ENCODE peak calls at places on chromosome X, in seven cellular contexts. A, E, F, Z, T, S and V are unnamed samples.

GRCh38 chrX:108362026-108362425 is 76.2 kb downstream of the COL4A6 start:
- DNase-seq in T (no peak), S (no peak), A (no peak), F (no peak), E (no peak), Z (no peak), V (no peak)

GRCh38 chrX:154967603-154968002 is 54.9 kb downstream of the F8 start:
- DNase-seq in F (no peak), T (no peak), E (no peak), S (peak; percentile 26), Z (peak; percentile 5), A (no peak), V (no peak)

GRCh38 chrX:120463241-120463640 is 5.9 kb downstream of the LAMP2 start:
- DNase-seq in Z (peak; percentile 45), E (no peak), S (no peak), T (no peak), F (no peak), A (peak; percentile 39), V (no peak)

GRCh38 chrX:149372861-149373260 is 132.2 kb downstream of the IDS start:
- DNase-seq in A (no peak), F (no peak), T (no peak), S (no peak), Z (no peak), E (no peak), V (no peak)

GRCh38 chrX:40152706-40153334 is 55.1 kb upstream of the BCOR start:
- DNase-seq in F (peak; percentile 75), T (peak; percentile 54), E (no peak), S (no peak), Z (no peak), A (peak; percentile 81), V (peak; percentile 81)

GRCh38 chrX:72003811-72004750 is 93.4 kb downstream of the NHSL2 start:
- DNase-seq in Z (no peak), S (peak; percentile 40), T (no peak), E (no peak), F (peak; percentile 54), A (peak; percentile 58), V (peak; percentile 44)

GRCh38 chrX:103533428-103534216 is 14.3 kb upstream of the RAB40A start:
- DNase-seq in Z (peak; percentile 65), S (peak; percentile 37), T (peak; percentile 91), F (peak; percentile 73), A (peak; percentile 77), E (peak; percentile 40), V (peak; percentile 83)

GRCh38 chrX:15564981-15565579 is 35.7 kb downstream of the ACE2 start:
- DNase-seq in T (peak; percentile 69), Z (peak; percentile 44), E (peak; percentile 23), A (peak; percentile 72), S (peak; percentile 53), F (peak; percentile 52), V (peak; percentile 76)

GRCh38 chrX:2385224-2385623 is 115.6 kb downstream of the DHRSX start:
- DNase-seq in F (no peak), T (no peak), Z (peak; percentile 88), E (no peak), A (no peak), S (peak; percentile 69), V (no peak)

GRCh38 chrX:31909850-31910547 is 838.2 kb upstream of the FTHL17 start:
- DNase-seq in E (no peak), Z (no peak), A (no peak), T (no peak), F (no peak), S (no peak), V (no peak)

GRCh38 chrX:41759817-41760216 is 35.8 kb downstream of the GPR82 start:
- DNase-seq in A (no peak), Z (peak; percentile 54), S (peak; percentile 15), T (no peak), F (no peak), E (peak; percentile 14), V (no peak)

GRCh38 chrX:69968956-69969355 is 80.8 kb downstream of the AWAT2 start:
- DNase-seq in E (no peak), S (no peak), F (peak; percentile 33), A (no peak), Z (no peak), T (no peak), V (no peak)

GRCh38 chrX:39654952-39655351 is 442.8 kb downstream of the BCOR start:
- DNase-seq in E (no peak), Z (no peak), A (no peak), T (no peak), F (no peak), S (no peak), V (no peak)

GRCh38 chrX:150219374-150220185 is 143.5 kb upstream of the MAMLD1 start:
- DNase-seq in T (no peak), Z (peak; percentile 48), E (no peak), A (no peak), S (no peak), F (peak; percentile 38), V (no peak)

GRCh38 chrX:7108995-7109634 is 38.4 kb upstream of the STS start:
- DNase-seq in F (no peak), T (no peak), S (no peak), A (no peak), Z (no peak), E (no peak), V (no peak)

GRCh38 chrX:16212024-16212423 is 44.7 kb downstream of the MAGEB17 start:
- DNase-seq in S (no peak), E (no peak), T (no peak), A (peak; percentile 39), Z (peak; percentile 33), F (no peak), V (no peak)

GRCh38 chrX:108036298-108036973 is 8.4 kb upstream of the VSIG1 start:
- DNase-seq in E (peak; percentile 18), F (no peak), S (no peak), A (peak; percentile 58), T (no peak), Z (peak; percentile 93), V (no peak)

GRCh38 chrX:44843318-44843702 is 511 bp upstream of the DUSP21 start:
- DNase-seq in E (peak; percentile 13), A (no peak), T (no peak), S (no peak), F (no peak), Z (no peak), V (no peak)

GRCh38 chrX:155563099-155563498 is 49.7 kb downstream of the TMLHE start:
- DNase-seq in A (no peak), S (no peak), Z (no peak), E (no peak), T (no peak), F (no peak), V (no peak)

GRCh38 chrX:15334561-15334960 is 762 bp downstream of the PIGA start:
- DNase-seq in F (no peak), E (no peak), S (no peak), T (no peak), A (peak; percentile 27), Z (peak; percentile 23), V (no peak)

GRCh38 chrX:17597836-17598434 is 139.4 kb upstream of the SCML1 start:
- DNase-seq in E (no peak), A (peak; percentile 91), Z (no peak), F (peak; percentile 83), T (peak; percentile 76), S (no peak), V (peak; percentile 86)

GRCh38 chrX:41616255-41616654 is 72.5 kb upstream of the GPR34 start:
- DNase-seq in T (no peak), Z (no peak), A (no peak), F (no peak), S (no peak), E (no peak), V (no peak)

GRCh38 chrX:2874222-2875135 is 45.7 kb downstream of the GYG2 start:
- DNase-seq in F (no peak), Z (no peak), E (peak; percentile 47), T (no peak), S (no peak), A (no peak), V (no peak)

GRCh38 chrX:104428231-104428630 is 137.8 kb upstream of the IL1RAPL2 start:
- DNase-seq in T (no peak), E (no peak), Z (no peak), A (no peak), F (no peak), S (no peak), V (no peak)

GRCh38 chrX:9465380-9466114 is 689 bp downstream of the TBL1X start:
- DNase-seq in T (peak; percentile 52), A (no peak), S (no peak), Z (no peak), E (peak; percentile 20), F (peak; percentile 30), V (peak; percentile 36)

GRCh38 chrX:136259543-136259942 is 8.3 kb upstream of the MAP7D3 start:
- DNase-seq in S (no peak), E (no peak), A (no peak), F (no peak), T (no peak), Z (peak; percentile 68), V (no peak)

DNA sequence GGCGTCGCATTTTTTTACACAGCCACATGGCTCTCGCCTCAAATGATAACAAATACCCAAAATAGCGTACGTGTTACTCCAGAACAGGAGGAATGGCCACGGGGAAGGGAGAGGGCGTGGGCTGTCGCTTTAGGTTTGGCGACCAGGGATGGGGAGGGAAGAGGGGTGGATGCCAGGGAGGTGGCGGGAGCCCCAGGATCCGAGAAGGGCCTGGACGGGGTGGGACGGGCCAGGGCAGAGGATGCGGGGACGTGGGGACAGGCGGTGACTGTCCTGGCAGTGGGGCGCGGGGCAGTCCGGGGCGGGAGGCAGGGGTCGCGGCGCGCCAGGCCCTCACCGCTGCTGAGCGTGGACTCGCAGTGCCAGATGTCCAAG is 631 bp downstream of the TMEM47 start:
- DNase-seq in S (no peak), Z (no peak), F (no peak), E (no peak), T (no peak), A (peak; percentile 9), V (no peak)
- H3K4me3 ChIP-seq in S (no peak overlapping the region), Z (peak overlapping the region; percentile 99), F (peak overlapping the region; percentile 69), E (no peak overlapping the region), T (peak overlapping the region; percentile 32), A (peak overlapping the region; percentile 43), V (peak overlapping the region; percentile 55)

GRCh38 chrX:49053223-49054072 is 5.4 kb upstream of the CCDC120 start:
- DNase-seq in Z (peak; percentile 43), A (peak; percentile 72), F (peak; percentile 66), S (no peak), E (peak; percentile 78), T (peak; percentile 77), V (peak; percentile 62)
- TF ChIP-seq POLR2A in Z (no peak), A (peak; percentile 11), F (no peak), S (no peak), E (no peak), T (no peak), V (no peak)

GRCh38 chrX:53087378-53087777 is 5.2 kb downstream of the TSPYL2 start:
- DNase-seq in A (no peak), T (no peak), Z (no peak), F (no peak), S (no peak), E (no peak), V (no peak)
- H3K4me1 ChIP-seq in A (peaks cover 44% of the 10 kb centered on the region), T (no peaks in the 10 kb centered on the region), Z (no peaks in the 10 kb centered on the region), F (peaks cover 17% of the 10 kb centered on the region), S (no peaks in the 10 kb centered on the region), E (no peaks in the 10 kb centered on the region), V (peaks cover 51% of the 10 kb centered on the region)

GRCh38 chrX:118977424-118977823 is 3.0 kb downstream of the LONRF3 start:
- DNase-seq in T (no peak), E (no peak), F (no peak), S (no peak), Z (no peak), A (no peak), V (no peak)
- H3K4me3 ChIP-seq in T (no peak overlapping the region), E (peak overlapping the region; percentile 52), F (no peak overlapping the region), S (no peak overlapping the region), Z (no peak overlapping the region), A (no peak overlapping the region), V (no peak overlapping the region)